ENCODE peak calls at places on chromosomes 11 and 22, in four cellular contexts. S is stimulated activated CD4-positive, alpha-beta T cell treated with anti-CD3 and anti-CD28 coated beads, Interleukin-4, amount 100 ng/mL, for 24 hours; X is activated CD4-positive, CD25-positive, alpha-beta regulatory T cell; P is foreskin fibroblast. G is an unnamed sample.

GRCh38 chr11:62954478-62954877 is 30.3 kb downstream of the SLC22A6 start:
- DNase-seq in S (no peak), X (no peak), P (no peak), G (no peak)

GRCh38 chr11:108693852-108694251 is 29.0 kb downstream of the DDX10 start:
- DNase-seq in S (no peak), X (no peak), P (peak), G (no peak)

GRCh38 chr11:121127809-121128208 is 26.8 kb downstream of the TECTA start:
- DNase-seq in S (no peak), X (no peak), P (no peak), G (no peak)

GRCh38 chr11:117095301-117096139 is 2.7 kb downstream of the SIK3 start:
- DNase-seq in S (no peak), X (no peak), P (peak), G (no peak)

GRCh38 chr11:68751331-68751856 is at the start of gene TESMIN:
- DNase-seq in S (peak), X (peak), P (peak), G (peak)

GRCh38 chr11:35593143-35593542 is 25.1 kb upstream of the FJX1 start:
- DNase-seq in S (no peak), X (no peak), P (peak), G (no peak)

GRCh38 chr11:73295259-73295995 is 12.6 kb upstream of the ARHGEF17 start:
- DNase-seq in S (peak), X (peak), P (peak), G (peak)

GRCh38 chr11:74332272-74332671 is 20.8 kb upstream of the P4HA3 start:
- DNase-seq in S (no peak), X (no peak), P (no peak), G (no peak)

GRCh38 chr22:32326647-32327046 is 31.0 kb upstream of the RFPL3 start:
- DNase-seq in S (no peak), X (no peak), P (no peak), G (no peak)